ENCODE peak calls at places on chromosomes 5 and 9, in six cellular contexts. K, Q, B, N, D and C are unnamed samples.

GRCh38 chr5:37787742-37788141 is 52.1 kb downstream of the GDNF start:
- DNase-seq in K (peak), Q (no peak), B (no peak), N (no peak), D (no peak), C (no peak)

GRCh38 chr9:93124793-93125192 is 9.3 kb downstream of the NINJ1 start:
- DNase-seq in K (no peak), Q (no peak), B (no peak), N (no peak), D (no peak), C (no peak)

GRCh38 chr5:56506586-56506985 is 273.5 kb upstream of the ANKRD55 start:
- DNase-seq in K (no peak), Q (no peak), B (no peak), N (peak), D (no peak), C (peak)

GRCh38 chr5:94793816-94794198 is 175.3 kb downstream of the SLF1 start:
- DNase-seq in K (no peak), Q (no peak), B (no peak), N (peak), D (no peak), C (no peak)

GRCh38 chr5:4384649-4385048 is 755.5 kb upstream of the ADAMTS16 start:
- DNase-seq in K (no peak), Q (no peak), B (no peak), N (no peak), D (no peak), C (no peak)

GRCh38 chr5:124060010-124060409 is 548.0 kb downstream of the CSNK1G3 start:
- DNase-seq in K (no peak), Q (no peak), B (no peak), N (no peak), D (no peak), C (no peak)

GRCh38 chr9:27110181-27110580 is 1.2 kb downstream of the TEK start:
- DNase-seq in K (no peak), Q (no peak), B (no peak), N (no peak), D (no peak), C (no peak)

GRCh38 chr5:150538007-150538917 is 30.3 kb downstream of the NDST1 start:
- DNase-seq in K (no peak), Q (no peak), B (no peak), N (peak), D (no peak), C (no peak)

GRCh38 chr5:42461507-42461906 is 38.3 kb downstream of the GHR start:
- DNase-seq in K (no peak), Q (no peak), B (no peak), N (no peak), D (no peak), C (no peak)

GRCh38 chr5:34586117-34586885 is 69.8 kb upstream of the RAI14 start:
- DNase-seq in K (peak), Q (no peak), B (no peak), N (peak), D (no peak), C (peak)

GRCh38 chr5:39948867-39949468 is 524.2 kb upstream of the DAB2 start:
- DNase-seq in K (peak), Q (peak), B (peak), N (peak), D (peak), C (peak)

GRCh38 chr5:135950611-135951010 is 4.2 kb downstream of the LECT2 start:
- DNase-seq in K (no peak), Q (no peak), B (no peak), N (peak), D (no peak), C (no peak)

GRCh38 chr5:77355074-77355473 is 137.0 kb downstream of the WDR41 start:
- DNase-seq in K (no peak), Q (no peak), B (no peak), N (no peak), D (no peak), C (no peak)

GRCh38 chr5:78320461-78320860 is 26.0 kb upstream of the AP3B1 start:
- DNase-seq in K (peak), Q (no peak), B (no peak), N (peak), D (no peak), C (peak)

GRCh38 chr5:3709724-3710348 is 114.2 kb downstream of the IRX1 start:
- DNase-seq in K (no peak), Q (no peak), B (no peak), N (no peak), D (no peak), C (no peak)

GRCh38 chr9:136761545-136761981 is 2.8 kb downstream of the LCN15 start:
- DNase-seq in K (no peak), Q (no peak), B (no peak), N (no peak), D (peak), C (no peak)

DNA sequence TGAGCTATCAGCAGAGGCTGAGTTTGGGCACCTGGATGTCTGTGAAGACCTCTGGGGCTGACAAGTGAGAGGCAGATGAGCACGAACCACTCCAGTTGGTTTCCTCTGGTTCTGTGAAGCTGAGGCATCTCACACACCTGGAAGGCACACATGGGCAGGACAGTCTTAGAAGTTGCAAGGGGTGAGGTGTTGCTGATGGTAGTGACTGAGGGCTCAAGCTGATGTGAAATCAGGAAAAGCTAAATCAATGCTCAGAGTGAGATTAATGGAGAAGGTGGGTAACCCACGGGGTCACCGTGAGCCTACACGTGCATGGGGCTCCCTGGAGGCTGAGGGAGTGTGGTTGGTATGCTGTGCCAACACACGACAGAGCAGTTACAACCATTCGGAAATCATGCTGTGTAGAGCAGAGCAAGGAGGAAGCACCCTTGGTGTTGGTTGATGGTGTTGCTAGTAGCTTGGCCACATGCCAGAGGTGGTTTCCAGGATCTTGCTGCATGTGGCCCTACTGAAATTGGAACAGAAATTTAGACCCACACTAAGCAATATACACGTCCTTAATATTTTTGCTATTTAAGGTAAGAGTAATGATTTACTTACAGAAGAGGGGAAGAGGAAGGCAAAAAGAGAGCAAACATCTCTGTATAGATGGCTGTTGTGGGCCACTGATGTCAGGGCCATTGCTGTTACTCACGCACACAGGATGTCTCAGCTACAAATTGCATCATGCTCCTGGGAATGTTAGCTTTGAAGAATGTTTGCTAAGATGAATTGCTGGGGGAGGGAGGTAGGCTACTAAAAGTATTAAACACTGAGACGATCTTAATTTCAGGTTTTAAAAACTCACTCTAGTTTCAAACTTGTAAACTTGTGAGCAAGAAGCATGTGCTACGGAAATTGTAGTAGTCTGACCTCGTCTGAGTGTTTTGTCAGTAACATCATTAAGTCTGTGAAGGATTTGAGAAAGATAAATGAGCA is 170.5 kb downstream of the ARHGEF28 start:
- DNase-seq in K (peak), Q (peak), B (no peak), N (peak), D (no peak), C (peak)
- TF ChIP-seq RFX5 in K (no peak), Q (no peak), B (no peak), N (no peak), D (no peak), C (no peak)

GRCh38 chr5:132873119-132873929 is at the start of gene LEAP2:
- DNase-seq in K (peak), Q (no peak), B (no peak), N (peak), D (no peak), C (peak)
- TF ChIP-seq POLR2A in K (peak), Q (no peak), B (peak), N (no peak), D (peak), C (no peak)

GRCh38 chr5:112192072-112192471 is 227.0 kb downstream of the EPB41L4A start:
- DNase-seq in K (no peak), Q (no peak), B (no peak), N (no peak), D (no peak), C (no peak)

GRCh38 chr5:112196574-112196973 is 222.5 kb downstream of the EPB41L4A start:
- DNase-seq in K (no peak), Q (no peak), B (no peak), N (no peak), D (no peak), C (no peak)

GRCh38 chr5:112189328-112189840 is 229.7 kb downstream of the EPB41L4A start:
- DNase-seq in K (no peak), Q (no peak), B (no peak), N (no peak), D (no peak), C (no peak)

GRCh38 chr5:112195924-112196323 is 223.2 kb downstream of the EPB41L4A start:
- DNase-seq in K (no peak), Q (no peak), B (no peak), N (no peak), D (no peak), C (no peak)

GRCh38 chr5:112192886-112193285 is 226.2 kb downstream of the EPB41L4A start:
- DNase-seq in K (no peak), Q (no peak), B (no peak), N (no peak), D (no peak), C (no peak)
- TF ChIP-seq RFX5 in K (no peak), Q (no peak), B (no peak), N (no peak), D (no peak), C (no peak)

GRCh38 chr9:128276574-128277270 is 646 bp downstream of the SWI5 start:
- DNase-seq in K (no peak), Q (no peak), B (no peak), N (peak), D (peak), C (no peak)
- TF ChIP-seq POLR2A in K (no peak), Q (no peak), B (no peak), N (no peak), D (no peak), C (no peak)